ENCODE peak calls at places on chromosomes 1 and 21, in nine cellular contexts. T, B, M, O, Z, Y, U, X and N are unnamed samples.

GRCh38 chr1:78038491-78038939 is 7.3 kb upstream of the GIPC2 start:
- DNase-seq in T (no peak), B (peak; percentile 37), M (no peak), O (no peak), Z (no peak), Y (no peak), U (peak; percentile 45), X (no peak), N (peak; percentile 68)

GRCh38 chr1:201640624-201641023 is 101.7 kb downstream of the NAV1 start:
- DNase-seq in T (no peak), B (peak; percentile 39), M (no peak), O (peak; percentile 33), Z (no peak), Y (peak; percentile 80), U (no peak), X (no peak), N (peak; percentile 31)

GRCh38 chr1:111359376-111359775 is 68.2 kb downstream of the OVGP1 start:
- DNase-seq in T (no peak), B (no peak), M (no peak), O (no peak), Z (no peak), Y (no peak), U (no peak), X (no peak), N (no peak)

GRCh38 chr21:34364921-34365320 is 1.1 kb downstream of the KCNE2 start:
- DNase-seq in T (no peak), B (no peak), M (no peak), O (no peak), Z (no peak), Y (no peak), U (no peak), X (no peak), N (no peak)

GRCh38 chr1:15299811-15300210 is 52.8 kb downstream of the FHAD1 start:
- DNase-seq in T (no peak), B (no peak), M (no peak), O (no peak), Z (no peak), Y (no peak), U (no peak), X (no peak), N (no peak)

GRCh38 chr1:54163051-54163450 is 10.3 kb upstream of the CDCP2 start:
- DNase-seq in T (no peak), B (no peak), M (peak; percentile 58), O (no peak), Z (no peak), Y (no peak), U (no peak), X (peak; percentile 35), N (no peak)

GRCh38 chr1:80218112-80218511 is 1211.6 kb upstream of the ADGRL4 start:
- DNase-seq in T (no peak), B (peak; percentile 62), M (no peak), O (no peak), Z (peak; percentile 48), Y (peak; percentile 72), U (no peak), X (peak; percentile 1), N (peak; percentile 50)

GRCh38 chr21:41350436-41351155 is 11.2 kb upstream of the MX2 start:
- DNase-seq in T (no peak), B (no peak), M (no peak), O (no peak), Z (no peak), Y (no peak), U (no peak), X (no peak), N (no peak)

GRCh38 chr1:230104395-230105244 is 37.6 kb downstream of the GALNT2 start:
- DNase-seq in T (peak; percentile 75), B (peak; percentile 100), M (peak; percentile 98), O (peak; percentile 74), Z (peak; percentile 57), Y (peak; percentile 98), U (peak; percentile 70), X (peak; percentile 93), N (peak; percentile 99)

GRCh38 chr1:33560680-33561079 is 88.2 kb downstream of the ZSCAN20 start:
- DNase-seq in T (no peak), B (peak; percentile 4), M (no peak), O (no peak), Z (no peak), Y (no peak), U (no peak), X (no peak), N (peak; percentile 9)

GRCh38 chr1:208264469-208265126 is 20.4 kb upstream of the PLXNA2 start:
- DNase-seq in T (no peak), B (no peak), M (no peak), O (no peak), Z (no peak), Y (no peak), U (no peak), X (no peak), N (no peak)

GRCh38 chr21:15841856-15842564 is 112.2 kb downstream of the USP25 start:
- DNase-seq in T (no peak), B (peak; percentile 81), M (no peak), O (no peak), Z (no peak), Y (peak; percentile 87), U (no peak), X (no peak), N (peak; percentile 81)

GRCh38 chr1:14842361-14842760 is 243.9 kb downstream of the KAZN start:
- DNase-seq in T (no peak), B (peak; percentile 34), M (no peak), O (no peak), Z (no peak), Y (no peak), U (no peak), X (no peak), N (peak; percentile 96)

GRCh38 chr1:215081566-215082531 is 688 bp upstream of the KCNK2 start:
- DNase-seq in T (peak; percentile 8), B (no peak), M (no peak), O (no peak), Z (no peak), Y (peak; percentile 5), U (no peak), X (no peak), N (no peak)

GRCh38 chr1:87853576-87854351 is 525.1 kb downstream of the LMO4 start:
- DNase-seq in T (no peak), B (no peak), M (no peak), O (no peak), Z (no peak), Y (peak; percentile 71), U (no peak), X (no peak), N (peak; percentile 22)

GRCh38 chr1:189424746-189425331 is 1052.8 kb downstream of the BRINP3 start:
- DNase-seq in T (no peak), B (peak; percentile 7), M (no peak), O (no peak), Z (no peak), Y (peak; percentile 21), U (no peak), X (no peak), N (peak; percentile 18)

GRCh38 chr1:234899041-234899787 is 229.4 kb downstream of the TOMM20 start:
- DNase-seq in T (no peak), B (peak; percentile 84), M (peak; percentile 82), O (no peak), Z (no peak), Y (peak; percentile 62), U (peak; percentile 62), X (peak; percentile 94), N (peak; percentile 43)

GRCh38 chr21:33414926-33415325 is 11.7 kb downstream of the IFNGR2 start:
- DNase-seq in T (no peak), B (no peak), M (no peak), O (no peak), Z (no peak), Y (no peak), U (no peak), X (no peak), N (no peak)

GRCh38 chr1:19079983-19080472 is 123.6 kb upstream of the IFFO2 start:
- DNase-seq in T (no peak), B (no peak), M (no peak), O (no peak), Z (no peak), Y (no peak), U (no peak), X (no peak), N (no peak)

GRCh38 chr1:14996133-14997050 is 157.2 kb upstream of the TMEM51 start:
- DNase-seq in T (no peak), B (peak; percentile 96), M (peak; percentile 70), O (no peak), Z (no peak), Y (peak; percentile 32), U (no peak), X (no peak), N (peak; percentile 62)

GRCh38 chr1:76433528-76433927 is 359.0 kb downstream of the ST6GALNAC3 start:
- DNase-seq in T (no peak), B (peak; percentile 42), M (no peak), O (no peak), Z (no peak), Y (peak; percentile 66), U (no peak), X (peak; percentile 65), N (peak; percentile 72)

GRCh38 chr1:181133441-181133951 is 45.0 kb downstream of the IER5 start:
- DNase-seq in T (no peak), B (no peak), M (no peak), O (no peak), Z (no peak), Y (no peak), U (no peak), X (peak; percentile 95), N (no peak)

GRCh38 chr1:147720557-147720956 is 39.8 kb downstream of the GJA5 start:
- DNase-seq in T (no peak), B (no peak), M (no peak), O (no peak), Z (no peak), Y (no peak), U (no peak), X (no peak), N (no peak)

GRCh38 chr1:97796716-97797115 is 124.1 kb downstream of the DPYD start:
- DNase-seq in T (no peak), B (no peak), M (no peak), O (no peak), Z (no peak), Y (peak; percentile 70), U (peak; percentile 53), X (peak; percentile 57), N (peak; percentile 40)